ENCODE peak calls at places on chromosome 6, in nine cellular contexts. W is ovary, E is GM12892, O is IMR-90, T is HepG2, C is transverse colon, P is K562, I is stomach, A is gastrocnemius medialis. J is an unnamed sample.

GRCh38 chr6:125867483-125867935 is 76.7 kb downstream of the NCOA7 start:
- DNase-seq in P (no peak), C (peak), I (no peak), W (no peak), O (peak), E (no peak), A (no peak), T (peak), J (no peak)

GRCh38 chr6:145247677-145248419 is 487.5 kb downstream of the EPM2A start:
- DNase-seq in I (no peak), C (no peak), T (no peak), E (no peak), O (peak), P (no peak), W (no peak), A (no peak), J (no peak)

GRCh38 chr6:155085582-155086253 is 90.6 kb downstream of the TIAM2 start:
- DNase-seq in W (no peak), C (no peak), I (peak), P (peak), A (no peak), O (peak), T (peak), E (no peak), J (peak)

GRCh38 chr6:99591673-99592364 is 14.8 kb upstream of the PRDM13 start:
- DNase-seq in I (no peak), T (no peak), C (no peak), E (no peak), P (no peak), W (no peak), O (no peak), A (no peak), J (no peak)

GRCh38 chr6:164812706-164813105 is 496.7 kb downstream of the C6orf118 start:
- DNase-seq in E (no peak), A (no peak), P (no peak), T (no peak), W (no peak), I (no peak), O (no peak), C (no peak), J (no peak)

GRCh38 chr6:45808917-45809316 is 206.7 kb downstream of the CLIC5 start:
- DNase-seq in W (no peak), P (no peak), I (no peak), O (no peak), C (peak), A (no peak), T (no peak), E (no peak), J (no peak)

GRCh38 chr6:99761701-99762100 is 155.1 kb downstream of the PRDM13 start:
- DNase-seq in E (no peak), O (no peak), C (no peak), P (no peak), I (no peak), A (no peak), W (no peak), T (no peak), J (no peak)

GRCh38 chr6:147166360-147166944 is 37.8 kb upstream of the STXBP5 start:
- DNase-seq in W (no peak), O (peak), E (no peak), C (no peak), T (no peak), I (no peak), P (peak), A (no peak), J (peak)

GRCh38 chr6:32127717-32128592 is at the start of gene ATF6B:
- DNase-seq in A (peak), E (peak), O (peak), C (peak), T (peak), P (peak), I (peak), W (peak), J (peak)
- TF ChIP-seq POLR2A in A (peak), E (peak), O (peak), C (peak), T (peak), P (peak), I (no peak), W (peak), J (peak)

DNA sequence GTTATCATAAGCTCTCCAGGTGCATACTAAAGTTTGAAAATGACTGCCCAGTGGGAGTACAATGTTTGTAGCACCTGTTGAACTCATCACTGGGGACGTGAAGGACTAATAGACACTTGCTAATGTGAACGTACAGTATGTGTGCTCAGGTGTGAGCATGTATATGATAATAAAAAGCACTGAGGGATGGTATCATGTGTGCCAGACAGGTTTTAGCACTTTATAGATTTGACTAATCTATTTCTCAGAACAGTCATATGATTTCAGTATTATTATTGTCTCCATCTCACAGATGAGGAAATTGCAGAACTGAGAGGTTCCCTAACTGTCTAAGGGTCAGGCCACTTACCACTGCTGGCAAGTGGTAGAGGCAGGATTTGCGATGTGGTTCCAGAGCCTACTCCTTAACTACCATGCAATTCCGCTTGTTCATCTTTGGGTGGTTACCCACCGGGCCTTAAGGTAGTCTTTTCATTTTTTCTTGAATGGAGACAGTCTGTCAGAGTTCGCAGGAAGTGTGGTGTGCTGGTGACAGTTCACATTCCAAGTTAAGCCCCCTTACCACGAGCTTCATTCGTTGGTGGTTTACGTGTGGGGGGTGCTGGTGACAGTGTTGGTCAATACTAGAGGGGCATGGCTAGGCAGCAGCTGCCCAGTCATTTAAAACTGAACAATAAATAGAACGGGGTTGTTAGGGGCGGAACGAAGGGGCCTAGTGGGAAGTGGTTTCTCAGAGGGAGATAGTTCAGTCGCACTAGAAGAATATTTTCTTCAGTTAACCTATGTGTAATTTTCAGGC is 46.8 kb downstream of the RREB1 start:
- DNase-seq in E (no peak), W (no peak), C (no peak), P (no peak), T (no peak), A (no peak), O (no peak), I (no peak), J (no peak)
- TF ChIP-seq POLR2A in E (no peak), W (no peak), C (no peak), P (no peak), T (no peak), A (no peak), O (no peak), I (no peak), J (no peak)

GRCh38 chr6:31531771-31532643 is 3.2 kb downstream of the MCCD1 start:
- DNase-seq in I (no peak), O (no peak), T (no peak), P (no peak), E (no peak), W (no peak), C (no peak), A (no peak), J (no peak)
- TF ChIP-seq POLR2A in I (no peak), O (no peak), T (peak), P (peak), E (peak), W (no peak), C (no peak), A (no peak), J (no peak)

DNA sequence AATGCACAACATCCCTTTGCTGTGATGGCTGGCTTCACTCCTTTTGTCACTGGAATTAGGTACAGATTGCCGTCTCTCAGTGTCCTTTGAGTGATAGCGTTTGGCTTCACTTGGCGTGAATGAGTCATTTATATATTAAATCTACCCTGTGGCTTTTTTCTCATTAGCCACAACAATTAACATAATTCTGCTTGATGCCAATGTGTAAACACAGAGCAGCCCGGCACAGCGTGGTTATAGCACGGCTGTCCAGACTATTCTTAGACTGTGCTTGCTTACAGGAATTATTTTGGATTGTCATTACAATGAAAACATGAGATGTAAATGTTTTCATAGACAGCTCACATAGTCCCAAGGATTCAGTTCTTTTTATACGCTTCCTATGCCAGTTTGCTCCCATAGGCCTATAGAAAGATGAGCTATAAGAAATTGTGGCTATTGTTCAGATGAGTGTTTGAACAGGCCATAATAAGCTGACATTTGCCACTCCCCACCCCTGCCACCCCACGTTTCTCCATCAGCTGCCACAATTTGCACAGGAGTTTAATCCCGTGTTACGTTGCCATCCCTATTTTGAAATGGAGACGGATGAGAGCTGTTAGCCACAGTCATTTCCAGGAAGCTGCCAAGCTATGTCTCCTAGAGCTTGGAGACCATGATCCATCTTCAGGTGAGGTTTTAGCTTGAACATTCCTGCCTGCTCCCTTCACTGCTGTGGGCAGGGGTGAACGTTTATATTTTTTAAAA is 65.9 kb downstream of the PPP1R14C start:
- DNase-seq in P (no peak), O (no peak), C (no peak), T (no peak), E (no peak), I (no peak), A (peak), W (no peak), J (no peak)
- TF ChIP-seq POLR2A in P (no peak), O (no peak), C (no peak), T (no peak), E (no peak), I (no peak), A (no peak), W (no peak), J (no peak)

GRCh38 chr6:167966540-167966905 is 30.9 kb upstream of the KIF25 start:
- DNase-seq in P (no peak), C (no peak), T (no peak), I (no peak), W (no peak), E (no peak), O (no peak), A (no peak), J (no peak)

GRCh38 chr6:167962717-167963116 is 34.8 kb upstream of the KIF25 start:
- DNase-seq in P (no peak), A (no peak), O (no peak), C (no peak), W (no peak), E (no peak), I (no peak), T (no peak), J (no peak)

GRCh38 chr6:167968091-167968490 is 29.4 kb upstream of the KIF25 start:
- DNase-seq in E (no peak), A (no peak), T (peak), C (peak), O (no peak), I (no peak), P (peak), W (no peak), J (peak)

GRCh38 chr6:167963589-167964057 is 33.8 kb upstream of the KIF25 start:
- DNase-seq in A (no peak), I (no peak), E (no peak), P (no peak), O (no peak), C (no peak), W (no peak), T (peak), J (no peak)

GRCh38 chr6:167965602-167966539 is 31.6 kb upstream of the KIF25 start:
- DNase-seq in E (no peak), A (no peak), I (no peak), P (no peak), C (peak), O (no peak), W (no peak), T (no peak), J (no peak)
- TF ChIP-seq POLR2A in E (no peak), A (no peak), I (no peak), P (no peak), C (no peak), O (no peak), W (no peak), T (no peak), J (no peak)

J was measured in erythroblast.